ENCODE peak calls at places on chromosomes 1 and 21, in six cellular contexts. D is PC-3, H is H1, O is HFF-Myc, G is ovary, V is H7. R is an unnamed sample.

GRCh38 chr1:59063501-59063900 is 233.4 kb upstream of the FGGY start:
- DNase-seq in O (no peak), G (no peak), D (no peak), H (no peak), V (peak), R (no peak)

GRCh38 chr1:77543822-77544448 is 138.5 kb downstream of the ZZZ3 start:
- DNase-seq in D (peak), H (no peak), G (no peak), O (no peak), V (no peak), R (no peak)

GRCh38 chr1:190478193-190479007 is 736 bp upstream of the BRINP3 start:
- DNase-seq in D (peak), O (no peak), G (no peak), H (peak), V (peak), R (no peak)

GRCh38 chr21:15993951-15994350 is 264.2 kb downstream of the USP25 start:
- DNase-seq in V (no peak), H (no peak), G (no peak), D (no peak), O (no peak), R (no peak)

GRCh38 chr21:37153193-37153934 is 80.3 kb downstream of the TTC3 start:
- DNase-seq in O (peak), G (peak), D (peak), H (no peak), V (no peak), R (no peak)

GRCh38 chr1:235275223-235275622 is 52.8 kb downstream of the ARID4B start:
- DNase-seq in O (no peak), H (no peak), G (no peak), D (no peak), V (no peak), R (no peak)

GRCh38 chr1:91732291-91732953 is 153.5 kb downstream of the TGFBR3 start:
- DNase-seq in G (peak), H (no peak), V (no peak), D (peak), O (peak), R (no peak)

GRCh38 chr21:39387461-39388037 is 38.7 kb upstream of the HMGN1 start:
- DNase-seq in O (no peak), D (peak), H (peak), V (peak), G (peak), R (peak)

GRCh38 chr1:98817830-98818229 is 156.3 kb downstream of the SNX7 start:
- DNase-seq in D (no peak), O (no peak), G (no peak), V (no peak), H (no peak), R (no peak)

GRCh38 chr1:206713910-206714312 is 29.2 kb downstream of the MAPKAPK2 start:
- DNase-seq in V (no peak), D (peak), G (no peak), H (no peak), O (no peak), R (no peak)

GRCh38 chr21:37128069-37128468 is 55.0 kb downstream of the TTC3 start:
- DNase-seq in G (no peak), O (no peak), D (peak), H (no peak), V (no peak), R (no peak)

GRCh38 chr1:230300322-230301301 is 125.5 kb downstream of the PGBD5 start:
- DNase-seq in O (no peak), D (no peak), H (no peak), V (no peak), G (no peak), R (no peak)

GRCh38 chr1:205317311-205317917 is 4.1 kb downstream of the NUAK2 start:
- DNase-seq in O (no peak), G (peak), H (no peak), V (peak), D (peak), R (no peak)

GRCh38 chr1:44405041-44405803 is at the start of gene RNF220:
- DNase-seq in V (peak), H (peak), O (peak), D (peak), G (no peak), R (no peak)

DNA sequence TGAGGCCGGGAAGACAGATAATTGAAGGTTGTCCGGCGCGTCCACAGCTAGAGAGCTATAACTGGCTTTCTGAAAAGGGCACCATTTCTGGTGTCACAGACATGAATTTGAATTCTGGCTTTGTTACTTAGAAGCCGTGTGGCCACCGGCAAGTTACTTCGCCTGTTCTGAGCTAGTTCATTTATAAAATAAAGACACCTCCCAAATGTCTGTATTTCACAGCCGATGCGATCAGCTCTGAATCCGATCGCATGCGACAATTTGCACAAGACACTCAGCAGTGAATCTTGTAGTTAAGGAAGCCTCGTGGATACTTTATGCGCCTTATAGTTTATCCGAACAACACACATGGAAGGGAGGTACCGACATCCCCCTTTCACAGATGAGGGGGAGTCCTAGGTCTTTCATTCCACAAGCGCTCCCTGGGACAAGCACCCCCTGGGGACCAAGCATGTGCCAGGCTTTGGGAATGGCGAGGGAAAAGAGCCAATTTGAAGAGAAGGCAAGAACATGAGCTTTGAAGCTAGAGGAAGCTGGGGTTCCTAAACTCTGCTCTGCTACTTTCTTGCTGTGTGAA is 4.0 kb downstream of the ID3 start:
- DNase-seq in O (no peak), V (peak), D (no peak), G (peak), H (no peak), R (no peak)
- H3K4me3 ChIP-seq in O (peak), V (peak), D (peak), G (peak), H (peak), R (peak)

GRCh38 chr21:33237446-33237845 is 7.7 kb downstream of the IFNAR2 start:
- DNase-seq in V (no peak), D (no peak), G (no peak), O (no peak), H (no peak), R (no peak)
- H3K4me3 ChIP-seq in V (no peak), D (no peak), G (no peak), O (no peak), H (no peak), R (no peak)

GRCh38 chr1:37064059-37064458 is 29.7 kb upstream of the GRIK3 start:
- DNase-seq in H (no peak), O (no peak), D (no peak), V (no peak), G (no peak), R (no peak)

GRCh38 chr1:37071829-37072228 is 37.5 kb upstream of the GRIK3 start:
- DNase-seq in D (no peak), O (no peak), V (no peak), H (no peak), G (no peak), R (no peak)

GRCh38 chr1:37069406-37069805 is 35.1 kb upstream of the GRIK3 start:
- DNase-seq in D (no peak), V (no peak), H (no peak), O (no peak), G (no peak), R (no peak)

GRCh38 chr1:37070126-37070525 is 35.8 kb upstream of the GRIK3 start:
- DNase-seq in G (no peak), H (no peak), O (no peak), D (no peak), V (no peak), R (no peak)

GRCh38 chr1:37068897-37069296 is 34.6 kb upstream of the GRIK3 start:
- DNase-seq in O (no peak), H (no peak), D (no peak), G (no peak), V (no peak), R (no peak)
- H3K4me3 ChIP-seq in O (no peak), H (no peak), D (no peak), G (no peak), V (no peak), R (no peak)

GRCh38 chr1:112394743-112395062 is 1.3 kb upstream of the CTTNBP2NL start:
- DNase-seq in G (no peak), O (no peak), D (no peak), H (no peak), V (no peak), R (no peak)
- H3K4me3 ChIP-seq in G (no peak), O (peak), D (peak), H (no peak), V (no peak), R (peak)

DNA sequence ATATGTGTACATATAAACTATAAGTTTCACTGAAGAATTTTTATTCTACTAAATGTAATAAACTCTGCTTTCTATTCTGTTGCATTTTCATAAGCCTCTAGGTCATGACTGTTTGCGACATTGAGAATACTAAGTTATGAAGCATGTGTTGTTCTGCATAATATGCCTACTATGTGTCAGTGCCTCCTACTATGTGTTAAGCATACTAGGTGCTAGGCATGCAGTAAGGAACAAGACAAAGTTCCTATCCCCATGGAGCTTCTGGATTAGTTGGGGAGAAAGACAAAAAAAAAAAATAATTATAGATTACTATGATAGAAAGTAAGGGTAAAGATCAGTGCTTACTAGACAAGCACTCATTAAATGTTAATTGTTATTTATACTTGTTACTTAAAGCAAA is 1.3 kb downstream of the SDCCAG8 start:
- DNase-seq in H (no peak), G (no peak), V (no peak), D (no peak), O (no peak), R (no peak)
- H3K4me3 ChIP-seq in H (no peak), G (no peak), V (no peak), D (peak), O (peak), R (peak)

DNA sequence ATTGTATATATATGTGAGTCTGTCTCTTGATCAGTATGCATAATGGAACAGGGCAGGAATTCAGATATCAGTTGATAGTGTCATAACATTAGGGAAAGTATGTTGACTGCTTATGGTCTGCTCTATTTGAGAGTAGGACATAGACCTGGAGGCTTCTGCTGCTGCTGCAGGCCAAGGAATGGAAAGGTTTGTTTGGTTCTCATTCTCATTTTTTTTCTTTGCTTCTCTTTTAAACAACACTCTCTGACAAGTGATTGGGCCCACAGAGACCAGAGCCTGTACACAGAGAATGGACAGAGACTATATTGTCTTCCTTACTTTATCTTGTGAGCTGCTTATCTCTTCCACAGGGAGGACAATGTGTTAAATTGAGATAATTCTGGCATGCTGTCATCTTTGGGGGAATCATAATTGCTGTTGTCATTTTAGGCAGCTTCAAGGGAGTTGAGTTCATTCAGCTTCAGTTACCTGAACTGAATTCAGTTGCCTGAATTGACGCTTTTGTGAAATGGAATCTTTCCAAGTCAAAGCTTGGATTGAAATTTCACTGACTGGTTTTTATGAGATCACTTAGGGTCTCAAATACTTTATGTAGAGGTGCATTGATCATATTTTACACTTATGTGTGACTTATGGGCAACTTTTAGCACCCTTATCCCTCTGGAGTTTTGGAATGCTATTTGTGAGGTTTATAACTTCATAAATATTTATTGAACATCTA is 16.9 kb downstream of the CAP1 start:
- DNase-seq in O (no peak), H (no peak), V (no peak), D (no peak), G (no peak), R (no peak)
- H3K4me3 ChIP-seq in O (no peak), H (no peak), V (no peak), D (no peak), G (no peak), R (no peak)

DNA sequence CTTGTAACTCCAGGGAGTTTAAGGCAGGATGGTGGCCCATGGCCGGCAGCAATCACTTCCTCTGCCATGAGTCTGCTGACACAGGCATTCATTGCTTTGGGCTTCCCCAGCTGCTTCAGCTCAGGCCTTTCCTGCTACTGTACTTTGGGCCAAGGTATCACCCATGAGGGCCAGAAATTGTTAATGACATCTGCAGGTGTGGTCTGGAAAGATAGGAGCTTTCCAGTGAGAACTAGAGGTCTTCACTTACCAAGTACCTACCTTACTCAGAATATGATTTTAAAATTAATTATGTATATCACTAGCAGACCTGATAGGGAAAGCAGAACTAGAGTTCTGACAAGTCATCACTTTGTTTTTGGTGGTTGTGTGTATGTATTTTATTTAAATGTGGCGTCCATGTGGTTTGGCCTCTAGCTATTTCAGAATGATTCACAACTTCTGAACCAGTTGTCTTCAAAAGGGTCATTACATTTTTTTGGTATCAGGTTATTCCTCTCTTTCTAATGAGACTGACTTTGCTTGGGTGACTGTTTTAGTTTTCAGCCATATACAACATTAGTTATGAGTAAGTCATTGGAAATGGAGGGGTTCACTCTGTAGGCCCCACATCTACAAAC is 2.7 kb downstream of the RGL1 start:
- DNase-seq in D (peak), G (no peak), O (peak), H (no peak), V (no peak), R (no peak)
- H3K4me3 ChIP-seq in D (no peak), G (peak), O (peak), H (no peak), V (no peak), R (peak)

R was measured in coronary artery.